ENCODE peak calls at places on chromosomes 3 and 15, in seven cellular contexts. X is activated T-cell treated with anti-CD3 and anti-CD28 coated beads for 48 hours, C is upper lobe of left lung, N is foreskin fibroblast, T is posterior cingulate gyrus, H is erythroblast, W is neural progenitor cell. I is an unnamed sample.

GRCh38 chr3:12501360-12502020 is 17.2 kb downstream of the TSEN2 start:
- DNase-seq in X (no peak), C (no peak), N (peak), T (no peak), H (no peak), W (no peak), I (no peak)

GRCh38 chr3:125433611-125434041 is 58.5 kb upstream of the ZNF148 start:
- DNase-seq in X (no peak), C (no peak), N (no peak), T (no peak), H (peak), W (no peak), I (no peak)

GRCh38 chr3:61819861-61820260 is 258.5 kb downstream of the PTPRG start:
- DNase-seq in X (no peak), C (no peak), N (peak), T (no peak), H (no peak), W (no peak), I (no peak)

GRCh38 chr3:55164876-55165275 is 237.0 kb upstream of the LRTM1 start:
- DNase-seq in X (no peak), C (no peak), N (peak), T (no peak), H (no peak), W (no peak), I (no peak)

GRCh38 chr15:100373942-100374341 is 32.2 kb upstream of the ADAMTS17 start:
- DNase-seq in X (no peak), C (no peak), N (no peak), T (no peak), H (no peak), W (no peak), I (no peak)

GRCh38 chr3:161551697-161552096 is 55.1 kb downstream of the OTOL1 start:
- DNase-seq in X (no peak), C (no peak), N (no peak), T (no peak), H (no peak), W (no peak), I (no peak)

GRCh38 chr3:190384241-190384863 is 3.6 kb upstream of the CLDN16 start:
- DNase-seq in X (no peak), C (no peak), N (peak), T (no peak), H (peak), W (peak), I (no peak)

GRCh38 chr3:7929319-7929889 is 572.2 kb upstream of the LMCD1 start:
- DNase-seq in X (no peak), C (no peak), N (no peak), T (no peak), H (no peak), W (no peak), I (no peak)

GRCh38 chr15:94674251-94674650 is 442.9 kb downstream of the MCTP2 start:
- DNase-seq in X (no peak), C (no peak), N (no peak), T (peak), H (no peak), W (no peak), I (no peak)

GRCh38 chr15:50906954-50907865 is 1.3 kb upstream of the AP4E1 start:
- DNase-seq in X (peak), C (no peak), N (peak), T (no peak), H (peak), W (no peak), I (peak)

GRCh38 chr3:3191675-3192480 is 12.4 kb upstream of the CRBN start:
- DNase-seq in X (no peak), C (no peak), N (no peak), T (no peak), H (peak), W (no peak), I (no peak)

GRCh38 chr3:110227987-110228386 is 843.6 kb upstream of the NECTIN3 start:
- DNase-seq in X (no peak), C (no peak), N (no peak), T (no peak), H (no peak), W (no peak), I (no peak)

GRCh38 chr15:57156210-57156887 is 220.0 kb upstream of the CGNL1 start:
- DNase-seq in X (no peak), C (no peak), N (peak), T (no peak), H (no peak), W (no peak), I (no peak)

GRCh38 chr3:55434789-55435188 is 52.3 kb downstream of the WNT5A start:
- DNase-seq in X (peak), C (no peak), N (peak), T (no peak), H (peak), W (peak), I (no peak)

GRCh38 chr3:129087138-129087702 is 26.6 kb downstream of the GP9 start:
- DNase-seq in X (no peak), C (no peak), N (peak), T (no peak), H (no peak), W (no peak), I (no peak)

GRCh38 chr3:71317749-71318458 is 265.6 kb downstream of the FOXP1 start:
- DNase-seq in X (no peak), C (no peak), N (peak), T (no peak), H (no peak), W (no peak), I (no peak)

GRCh38 chr3:13213911-13214846 is 140.9 kb upstream of the IQSEC1 start:
- DNase-seq in X (no peak), C (peak), N (no peak), T (peak), H (no peak), W (no peak), I (no peak)

GRCh38 chr15:78930577-78931388 is 14.1 kb downstream of the CTSH start:
- DNase-seq in X (no peak), C (no peak), N (peak), T (no peak), H (no peak), W (no peak), I (no peak)

GRCh38 chr15:71707230-71708051 is 102.9 kb upstream of the NR2E3 start:
- DNase-seq in X (no peak), C (no peak), N (peak), T (no peak), H (no peak), W (peak), I (no peak)

GRCh38 chr3:157816296-157816695 is 289.9 kb downstream of the SHOX2 start:
- DNase-seq in X (no peak), C (no peak), N (no peak), T (no peak), H (no peak), W (no peak), I (no peak)

GRCh38 chr3:150806436-150806835 is 43.5 kb upstream of the SIAH2 start:
- DNase-seq in X (no peak), C (no peak), N (no peak), T (no peak), H (no peak), W (peak), I (no peak)

GRCh38 chr3:127115691-127116351 is 77.1 kb upstream of the PRR23E start:
- DNase-seq in X (no peak), C (no peak), N (no peak), T (no peak), H (no peak), W (no peak), I (no peak)

GRCh38 chr3:155391583-155391982 is 98.1 kb upstream of the STRIT1 start:
- DNase-seq in X (no peak), C (no peak), N (peak), T (no peak), H (no peak), W (peak), I (no peak)

GRCh38 chr3:60017631-60018030 is 967.8 kb upstream of the CFAP20DC start:
- DNase-seq in X (peak), C (no peak), N (no peak), T (no peak), H (no peak), W (no peak), I (peak)

GRCh38 chr3:122443090-122443489 is 27.2 kb upstream of the WDR5B start:
- DNase-seq in X (no peak), C (peak), N (no peak), T (peak), H (no peak), W (peak), I (no peak)

GRCh38 chr15:36658905-36659304 is 79.5 kb downstream of the CDIN1 start:
- DNase-seq in X (no peak), C (no peak), N (no peak), T (no peak), H (no peak), W (no peak), I (no peak)

GRCh38 chr3:71129611-71130515 is 453.7 kb downstream of the FOXP1 start:
- DNase-seq in X (no peak), C (no peak), N (peak), T (no peak), H (peak), W (no peak), I (no peak)

GRCh38 chr3:6532101-6532500 is 328.8 kb upstream of the GRM7 start:
- DNase-seq in X (no peak), C (no peak), N (no peak), T (no peak), H (no peak), W (no peak), I (no peak)

I was measured in activated effector memory CD4-positive, alpha-beta T cell treated with Interleukin-2 at 50 U/mL for 16 hours.